ENCODE peak calls at places on chromosome 9, in four cellular contexts. Z is endothelial cell of umbilical vein, C is IMR-90, K is OCI-LY7. X is an unnamed sample. For H3K4me1, the result is how much of the 10 kb centered on the place peaks cover.

GRCh38 chr9:68887232-68887631 is 126.7 kb downstream of the PRKACG start:
- DNase-seq in Z (no peak), C (no peak), K (no peak), X (no peak)

GRCh38 chr9:108850293-108850897 is 5.4 kb downstream of the ACTL7B start:
- DNase-seq in Z (peak), C (peak), K (peak), X (peak)

GRCh38 chr9:121105531-121105930 is 30.8 kb downstream of the CNTRL start:
- DNase-seq in Z (no peak), C (no peak), K (no peak), X (no peak)

GRCh38 chr9:36192196-36192595 is 1.5 kb downstream of the CLTA start:
- DNase-seq in Z (peak), C (peak), K (peak), X (no peak)

GRCh38 chr9:131630206-131630831 is 85.0 kb downstream of the PRRT1B start:
- DNase-seq in Z (no peak), C (no peak), K (no peak), X (no peak)

GRCh38 chr9:117160254-117160653 is 254.6 kb downstream of the ASTN2 start:
- DNase-seq in Z (no peak), C (no peak), K (peak), X (no peak)

GRCh38 chr9:110919609-110920008 is 118.7 kb downstream of the LPAR1 start:
- DNase-seq in Z (no peak), C (peak), K (no peak), X (peak)

GRCh38 chr9:105608685-105609598 is 51.0 kb downstream of the FKTN start:
- DNase-seq in Z (peak), C (peak), K (peak), X (peak)

GRCh38 chr9:106897223-106897622 is 34.3 kb downstream of the ZNF462 start:
- DNase-seq in Z (no peak), C (peak), K (no peak), X (peak)

GRCh38 chr9:105950894-105951293 is 256.6 kb downstream of the TMEM38B start:
- DNase-seq in Z (no peak), C (no peak), K (no peak), X (no peak)

DNA sequence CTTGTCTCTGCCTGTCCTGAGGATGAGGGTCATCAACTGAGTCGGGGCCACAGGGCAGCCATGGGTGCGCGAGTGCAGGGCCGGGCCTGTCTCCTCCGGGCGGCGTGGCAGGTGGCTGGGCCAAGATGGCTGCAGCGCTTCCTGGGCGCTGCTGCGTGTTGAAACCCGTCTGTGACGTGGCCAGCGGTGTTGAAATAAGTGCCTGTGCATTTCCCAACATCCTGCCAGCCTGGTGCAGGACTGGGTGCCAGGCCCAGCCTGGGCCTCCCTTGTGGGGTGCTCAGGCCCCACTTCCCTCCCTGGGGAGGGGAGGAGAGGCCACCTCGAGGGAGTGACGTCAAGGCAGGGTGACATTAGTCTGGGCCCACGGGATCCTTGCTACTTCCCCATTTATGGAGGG is 45.5 kb downstream of the RXRA start:
- DNase-seq in Z (no peak), C (no peak), K (no peak), X (no peak)
- H3K27ac ChIP-seq in Z (no peak), C (no peak), K (no peak), X (no peak)

DNA sequence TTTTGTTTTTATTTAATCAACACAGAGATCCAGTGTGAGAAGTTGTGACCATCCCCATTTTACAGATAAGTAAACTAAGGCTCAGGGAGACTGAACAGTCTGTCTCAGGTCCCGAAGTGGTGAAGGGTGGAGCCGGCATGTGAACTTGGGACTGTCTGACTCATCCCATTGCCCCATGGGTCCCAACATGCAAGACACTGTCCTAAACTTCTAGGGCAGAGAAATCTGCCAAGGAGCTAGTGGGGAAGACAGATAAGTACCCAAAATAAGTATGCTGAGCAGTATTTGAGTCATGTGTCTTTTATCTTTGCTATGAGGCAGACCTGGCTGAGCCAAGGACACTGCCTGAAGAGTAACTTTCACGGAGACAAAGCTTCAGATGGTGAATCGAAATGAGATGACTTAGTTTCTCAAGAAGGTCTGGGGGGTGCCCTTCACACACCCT is 64.3 kb upstream of the SLC25A51 start:
- DNase-seq in Z (peak), C (peak), K (no peak), X (peak)
- H3K4me1 ChIP-seq in Z (half or more), C (half or more), K (under half), X (half or more)

GRCh38 chr9:4475301-4475700 is 15.0 kb upstream of the SLC1A1 start:
- DNase-seq in Z (no peak), C (peak), K (no peak), X (no peak)
- H2AFZ ChIP-seq in Z (no peak), C (no peak), K (no peak), X (no peak)

GRCh38 chr9:16060457-16061129 is 507.8 kb downstream of the CCDC171 start:
- DNase-seq in Z (no peak), C (no peak), K (no peak), X (no peak)

GRCh38 chr9:16064701-16065230 is 511.9 kb downstream of the CCDC171 start:
- DNase-seq in Z (no peak), C (no peak), K (no peak), X (no peak)

GRCh38 chr9:16062542-16063240 is 509.8 kb downstream of the CCDC171 start:
- DNase-seq in Z (peak), C (peak), K (no peak), X (peak)

GRCh38 chr9:16058131-16058549 is 505.3 kb downstream of the CCDC171 start:
- DNase-seq in Z (peak), C (peak), K (no peak), X (peak)

DNA sequence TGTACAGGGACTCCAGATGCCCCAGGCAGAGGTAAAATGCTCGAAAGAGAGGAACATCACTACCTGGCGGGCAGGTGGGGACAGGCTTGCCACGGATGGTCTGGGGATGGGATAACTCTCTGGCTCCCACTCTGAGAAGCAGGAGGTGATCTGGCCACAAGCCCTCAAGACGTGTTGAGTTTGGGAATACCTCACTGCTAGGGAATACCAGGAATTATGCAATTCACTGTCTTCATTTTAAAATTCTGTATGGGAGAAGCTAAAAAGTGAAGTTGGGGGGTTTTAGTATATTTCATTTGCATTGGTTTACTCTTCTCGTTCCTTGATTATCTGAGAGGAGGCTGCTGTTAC is 510.4 kb downstream of the CCDC171 start:
- DNase-seq in Z (no peak), C (no peak), K (no peak), X (no peak)
- H3K27ac ChIP-seq in Z (no peak), C (peak), K (no peak), X (peak)

DNA sequence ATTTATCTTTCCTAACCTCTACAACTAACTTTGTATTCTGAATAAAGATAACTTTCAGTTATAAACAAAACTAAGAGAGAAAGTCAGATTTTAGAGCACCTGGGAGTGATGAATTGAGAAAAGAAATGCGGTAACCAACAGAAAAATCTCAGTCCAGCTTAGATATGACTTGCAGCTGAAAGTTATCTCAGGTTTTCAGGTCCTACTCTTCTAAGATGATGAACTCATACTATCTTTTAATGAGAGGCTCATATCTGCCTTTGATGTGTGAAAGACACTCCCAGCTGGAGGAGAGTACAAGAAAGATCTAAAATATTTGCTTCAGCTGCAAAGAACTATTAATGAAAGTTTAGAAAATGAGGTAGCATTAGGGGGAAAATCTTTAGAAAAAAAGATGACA is 190.5 kb downstream of the DENND1A start:
- DNase-seq in Z (no peak), C (no peak), K (no peak), X (no peak)
- H3K4me1 ChIP-seq in Z (under half), C (under half), K (under half), X (under half)

DNA sequence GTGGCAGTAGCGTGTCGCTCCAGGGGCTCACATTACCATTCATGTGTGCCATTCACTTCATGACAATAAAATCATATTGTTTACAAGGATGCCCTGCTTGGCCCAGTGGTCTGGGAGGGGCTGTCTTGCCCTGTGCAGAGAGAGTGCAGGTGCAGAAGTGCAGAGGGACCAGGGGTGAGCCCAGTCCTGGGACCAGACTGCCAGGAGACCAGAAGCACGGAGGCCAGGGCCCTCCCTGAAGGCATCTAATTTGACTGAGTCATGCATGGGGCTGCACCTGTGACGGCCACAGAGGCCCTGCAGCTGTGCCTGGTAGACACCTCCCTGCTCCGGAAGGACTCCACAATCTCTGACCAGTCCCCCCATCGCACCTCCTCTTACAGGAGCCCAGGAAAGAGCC is 164.4 kb upstream of the FOXD4L5 start:
- DNase-seq in Z (no peak), C (no peak), K (no peak), X (no peak)
- H2AFZ ChIP-seq in Z (no peak), C (no peak), K (no peak), X (no peak)

X was measured in astrocyte.